ENCODE peak calls at places on chromosomes 12 and 14, in ten cellular contexts. V is dorsolateral prefrontal cortex, S is K562, B is stomach, D is substantia nigra, W is colonic mucosa, Q is brain microvascular endothelial cell, F is MM.1S, A is OCI-LY7, X is right cardiac atrium. L is an unnamed sample.

GRCh38 chr12:122951979-122952892 is 14.0 kb downstream of the ABCB9 start:
- DNase-seq in V (peak; percentile 81), S (peak; percentile 80), B (peak; percentile 84), D (peak; percentile 73), W (peak; percentile 86), Q (peak; percentile 60), F (peak; percentile 59), A (peak; percentile 83), X (peak; percentile 86), L (peak; percentile 78)

GRCh38 chr14:100305446-100306255 is 593 bp downstream of the SLC25A29 start:
- DNase-seq in V (no peak), S (peak; percentile 38), B (peak; percentile 43), D (no peak), W (peak; percentile 62), Q (no peak), F (no peak), A (peak; percentile 43), X (peak; percentile 80), L (no peak)

GRCh38 chr14:66758031-66758613 is 250.2 kb downstream of the GPHN start:
- DNase-seq in V (no peak), S (no peak), B (no peak), D (no peak), W (no peak), Q (no peak), F (no peak), A (no peak), X (no peak), L (no peak)

GRCh38 chr14:69879175-69880047 is at the start of gene SMOC1:
- DNase-seq in V (peak; percentile 64), S (no peak), B (peak; percentile 76), D (peak; percentile 80), W (peak; percentile 32), Q (peak; percentile 46), F (peak; percentile 80), A (no peak), X (peak; percentile 81), L (peak; percentile 95)

GRCh38 chr12:96132819-96133218 is 61.4 kb upstream of the ELK3 start:
- DNase-seq in V (no peak), S (peak; percentile 21), B (no peak), D (no peak), W (no peak), Q (no peak), F (no peak), A (no peak), X (peak; percentile 32), L (no peak)

GRCh38 chr12:130102266-130102665 is 60.0 kb upstream of the FZD10 start:
- DNase-seq in V (no peak), S (no peak), B (no peak), D (no peak), W (no peak), Q (no peak), F (no peak), A (no peak), X (no peak), L (no peak)

GRCh38 chr12:104999347-104999685 is 13.2 kb downstream of the NOPCHAP1 start:
- DNase-seq in V (no peak), S (no peak), B (no peak), D (no peak), W (no peak), Q (no peak), F (no peak), A (no peak), X (no peak), L (no peak)

GRCh38 chr12:25629341-25629740 is 76.3 kb upstream of the LMNTD1 start:
- DNase-seq in V (no peak), S (no peak), B (no peak), D (no peak), W (no peak), Q (no peak), F (no peak), A (no peak), X (no peak), L (no peak)

GRCh38 chr12:38903596-38903995 is 1.8 kb downstream of the CPNE8 start:
- DNase-seq in V (no peak), S (peak; percentile 9), B (no peak), D (no peak), W (no peak), Q (no peak), F (no peak), A (no peak), X (no peak), L (no peak)

GRCh38 chr12:1851126-1851791 is 30.9 kb downstream of the LRTM2 start:
- DNase-seq in V (no peak), S (no peak), B (no peak), D (no peak), W (no peak), Q (peak; percentile 34), F (no peak), A (no peak), X (no peak), L (no peak)

DNA sequence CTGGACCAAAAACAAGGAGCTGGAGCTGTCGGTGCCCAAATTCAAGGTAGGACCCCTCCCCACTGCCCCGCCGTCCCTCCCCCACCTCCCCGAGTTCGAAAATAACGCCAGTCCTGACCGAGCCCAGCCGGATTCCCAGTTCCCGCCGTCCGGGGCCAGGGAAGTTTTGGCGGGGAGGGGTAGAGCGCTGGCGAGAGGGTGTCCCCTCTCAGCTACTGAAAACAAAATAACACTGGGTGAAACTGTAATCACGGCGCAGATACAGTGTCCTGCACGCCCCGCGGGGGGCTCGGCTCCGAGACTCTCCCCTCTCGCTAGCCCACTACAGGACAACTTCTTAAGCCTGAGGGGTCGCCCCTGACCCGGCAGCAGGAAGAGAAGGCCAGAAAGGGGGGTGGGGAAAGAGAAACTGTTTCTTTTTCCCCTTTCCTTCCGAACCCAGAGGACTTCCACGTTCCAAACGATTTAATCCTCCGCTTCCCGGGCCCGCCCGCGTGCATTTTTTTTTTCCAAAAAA is 1.4 kb downstream of the SETD1B start:
- DNase-seq in V (no peak), S (no peak), B (no peak), D (no peak), W (peak; percentile 51), Q (no peak), F (no peak), A (peak; percentile 53), X (peak; percentile 67), L (peak; percentile 53)
- H3K27ac ChIP-seq in V (peak overlapping the region; percentile 100), S (peak overlapping the region; percentile 99), B (peak overlapping the region; percentile 99), D (peak overlapping the region; percentile 74), W (peak overlapping the region; percentile 88), Q (no peak overlapping the region), F (peak overlapping the region; percentile 42), A (peak overlapping the region; percentile 66), X (peak overlapping the region; percentile 60), L (peak overlapping the region; percentile 100)

DNA sequence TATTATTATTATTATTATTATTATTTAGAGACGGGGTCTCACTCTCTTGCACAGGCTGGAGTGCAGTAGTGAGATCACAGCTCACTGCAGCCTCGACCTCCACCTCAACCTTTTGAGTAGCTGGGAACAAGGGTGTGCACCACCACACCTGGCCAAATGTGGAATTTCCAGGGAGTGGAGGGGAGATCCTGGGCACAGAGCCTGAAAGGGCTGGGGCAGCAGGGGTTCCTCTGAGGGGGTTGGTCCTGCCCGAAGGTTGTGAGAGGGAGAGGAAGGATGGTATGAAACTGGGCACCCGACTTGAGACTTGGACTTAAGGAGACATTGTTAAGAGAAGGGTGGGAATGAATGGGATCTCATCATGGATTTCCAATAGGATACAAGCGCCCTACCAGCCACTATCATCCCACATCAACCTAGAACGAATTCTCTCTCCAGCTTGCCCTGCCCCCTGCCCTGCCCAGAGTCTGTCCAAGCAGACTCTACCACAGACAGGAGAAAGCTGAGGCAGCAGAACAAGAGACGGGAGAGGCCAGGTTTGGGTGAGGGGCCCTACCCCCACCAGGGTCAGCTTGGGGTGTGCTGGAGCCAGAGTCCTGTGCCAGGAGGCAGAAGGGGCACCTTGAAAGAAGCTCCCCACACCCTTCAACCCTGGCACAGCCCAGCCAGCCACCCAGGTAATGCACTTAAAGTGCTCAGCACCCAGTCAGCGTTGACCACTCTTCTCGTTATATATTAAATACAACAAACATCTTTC is 2.4 kb upstream of the DYNC1H1 start:
- DNase-seq in V (no peak), S (no peak), B (no peak), D (no peak), W (no peak), Q (no peak), F (no peak), A (no peak), X (peak; percentile 33), L (peak; percentile 41)
- H3K27ac ChIP-seq in V (peak overlapping the region; percentile 98), S (no peak overlapping the region), B (peak overlapping the region; percentile 69), D (peak overlapping the region; percentile 29), W (no peak overlapping the region), Q (peak overlapping the region; percentile 47), F (no peak overlapping the region), A (no peak overlapping the region), X (no peak overlapping the region), L (no peak overlapping the region)

GRCh38 chr12:110591508-110592051 is 8.5 kb upstream of the PPTC7 start:
- DNase-seq in V (no peak), S (no peak), B (no peak), D (no peak), W (peak; percentile 58), Q (no peak), F (no peak), A (no peak), X (no peak), L (peak; percentile 87)

GRCh38 chr12:110597885-110598284 is 14.8 kb upstream of the PPTC7 start:
- DNase-seq in V (no peak), S (no peak), B (no peak), D (no peak), W (no peak), Q (no peak), F (no peak), A (no peak), X (no peak), L (no peak)

GRCh38 chr12:110590059-110590458 is 6.9 kb upstream of the PPTC7 start:
- DNase-seq in V (no peak), S (no peak), B (no peak), D (no peak), W (no peak), Q (no peak), F (no peak), A (no peak), X (no peak), L (no peak)

GRCh38 chr12:110590806-110591326 is 7.7 kb upstream of the PPTC7 start:
- DNase-seq in V (no peak), S (no peak), B (no peak), D (no peak), W (no peak), Q (no peak), F (peak; percentile 82), A (peak; percentile 76), X (no peak), L (no peak)

GRCh38 chr12:110592078-110592477 is 9.0 kb upstream of the PPTC7 start:
- DNase-seq in V (no peak), S (no peak), B (no peak), D (no peak), W (no peak), Q (no peak), F (no peak), A (no peak), X (no peak), L (no peak)
- H3K27ac ChIP-seq in V (no peak overlapping the region), S (no peak overlapping the region), B (no peak overlapping the region), D (no peak overlapping the region), W (peak overlapping the region; percentile 71), Q (no peak overlapping the region), F (no peak overlapping the region), A (no peak overlapping the region), X (no peak overlapping the region), L (peak overlapping the region; percentile 72)

DNA sequence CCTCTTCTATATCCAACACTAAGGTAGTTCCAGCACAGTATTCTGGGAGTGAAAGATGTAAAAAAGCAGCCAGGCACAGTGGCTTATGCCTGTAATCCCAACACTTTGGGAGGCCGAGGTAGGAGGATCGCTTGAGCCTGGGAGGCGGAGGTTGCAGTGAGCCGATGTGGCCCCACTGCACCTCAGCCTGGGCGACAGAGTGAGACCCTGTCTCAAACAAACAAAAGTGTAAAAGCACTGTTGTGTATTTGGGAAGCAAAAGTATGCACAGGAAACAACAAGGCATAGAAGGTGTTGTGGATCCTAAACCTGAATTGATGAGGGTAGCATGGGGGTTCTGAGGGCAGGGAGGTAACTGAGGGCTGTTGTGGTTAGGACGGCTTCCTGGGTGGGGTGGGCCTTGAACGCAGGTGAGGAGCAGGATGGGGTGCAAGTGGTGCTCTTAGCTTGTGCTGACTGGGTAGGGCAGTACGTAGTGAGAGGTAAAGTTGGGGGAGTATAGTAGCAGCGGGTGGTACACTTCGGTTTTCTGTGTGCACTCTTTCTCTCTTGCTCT is 64.2 kb downstream of the RASSF3 start:
- DNase-seq in V (no peak), S (no peak), B (no peak), D (no peak), W (no peak), Q (no peak), F (no peak), A (peak; percentile 16), X (no peak), L (no peak)
- H3K27ac ChIP-seq in V (no peak overlapping the region), S (no peak overlapping the region), B (peak overlapping the region; percentile 86), D (no peak overlapping the region), W (peak overlapping the region; percentile 70), Q (no peak overlapping the region), F (no peak overlapping the region), A (peak overlapping the region; percentile 49), X (peak overlapping the region; percentile 90), L (no peak overlapping the region)